ENCODE peak calls at places on chromosomes 11 and 22, in seven cellular contexts. D is neural crest cell, K is AG04449, X is fibroblast of lung, U is HFFc6, I is Calu3, O is lower lobe of right lung. S is an unnamed sample.
A peak's percentile ranks its signal among the peaks of the same experiment; 100 is the strongest.

GRCh38 chr11:104118105-104118762 is 45.7 kb downstream of the PDGFD start:
- DNase-seq in D (no peak), K (no peak), X (no peak), U (no peak), I (no peak), O (no peak), S (no peak)

GRCh38 chr22:46454910-46455269 is 82.5 kb downstream of the CELSR1 start:
- DNase-seq in D (no peak), K (no peak), X (no peak), U (peak; percentile 10), I (no peak), O (no peak), S (no peak)

GRCh38 chr11:47236482-47236881 is 12.1 kb downstream of the ACP2 start:
- DNase-seq in D (no peak), K (no peak), X (peak; percentile 38), U (peak; percentile 26), I (no peak), O (no peak), S (no peak)

GRCh38 chr11:130246719-130247118 is 68.0 kb downstream of the ZBTB44 start:
- DNase-seq in D (no peak), K (peak; percentile 1), X (peak; percentile 51), U (no peak), I (no peak), O (no peak), S (no peak)

GRCh38 chr11:74620537-74620936 is 28.2 kb downstream of the POLD3 start:
- DNase-seq in D (no peak), K (peak; percentile 36), X (no peak), U (no peak), I (no peak), O (no peak), S (no peak)

GRCh38 chr11:117583063-117583801 is 213.8 kb downstream of the DSCAML1 start:
- DNase-seq in D (peak; percentile 38), K (no peak), X (no peak), U (no peak), I (no peak), O (no peak), S (no peak)

GRCh38 chr11:746289-747175 is 732 bp upstream of the TALDO1 start:
- DNase-seq in D (peak; percentile 25), K (no peak), X (no peak), U (no peak), I (no peak), O (no peak), S (no peak)

GRCh38 chr11:69144316-69144715 is 11.4 kb upstream of the SMIM38 start:
- DNase-seq in D (no peak), K (no peak), X (no peak), U (no peak), I (no peak), O (no peak), S (no peak)

GRCh38 chr11:126654886-126655806 is 299.7 kb downstream of the ST3GAL4 start:
- DNase-seq in D (no peak), K (no peak), X (no peak), U (no peak), I (no peak), O (no peak), S (no peak)

GRCh38 chr11:88358040-88358431 is 20.5 kb upstream of the CTSC start:
- DNase-seq in D (no peak), K (no peak), X (no peak), U (no peak), I (no peak), O (no peak), S (no peak)

GRCh38 chr11:33016654-33017053 is 976 bp downstream of the DEPDC7 start:
- DNase-seq in D (no peak), K (no peak), X (no peak), U (peak; percentile 35), I (no peak), O (no peak), S (no peak)

GRCh38 chr11:492416-493226 is 14.4 kb downstream of the RNH1 start:
- DNase-seq in D (no peak), K (no peak), X (no peak), U (no peak), I (no peak), O (no peak), S (no peak)

GRCh38 chr11:61907871-61908729 is 9.3 kb downstream of the RAB3IL1 start:
- DNase-seq in D (no peak), K (no peak), X (no peak), U (no peak), I (no peak), O (no peak), S (no peak)

DNA sequence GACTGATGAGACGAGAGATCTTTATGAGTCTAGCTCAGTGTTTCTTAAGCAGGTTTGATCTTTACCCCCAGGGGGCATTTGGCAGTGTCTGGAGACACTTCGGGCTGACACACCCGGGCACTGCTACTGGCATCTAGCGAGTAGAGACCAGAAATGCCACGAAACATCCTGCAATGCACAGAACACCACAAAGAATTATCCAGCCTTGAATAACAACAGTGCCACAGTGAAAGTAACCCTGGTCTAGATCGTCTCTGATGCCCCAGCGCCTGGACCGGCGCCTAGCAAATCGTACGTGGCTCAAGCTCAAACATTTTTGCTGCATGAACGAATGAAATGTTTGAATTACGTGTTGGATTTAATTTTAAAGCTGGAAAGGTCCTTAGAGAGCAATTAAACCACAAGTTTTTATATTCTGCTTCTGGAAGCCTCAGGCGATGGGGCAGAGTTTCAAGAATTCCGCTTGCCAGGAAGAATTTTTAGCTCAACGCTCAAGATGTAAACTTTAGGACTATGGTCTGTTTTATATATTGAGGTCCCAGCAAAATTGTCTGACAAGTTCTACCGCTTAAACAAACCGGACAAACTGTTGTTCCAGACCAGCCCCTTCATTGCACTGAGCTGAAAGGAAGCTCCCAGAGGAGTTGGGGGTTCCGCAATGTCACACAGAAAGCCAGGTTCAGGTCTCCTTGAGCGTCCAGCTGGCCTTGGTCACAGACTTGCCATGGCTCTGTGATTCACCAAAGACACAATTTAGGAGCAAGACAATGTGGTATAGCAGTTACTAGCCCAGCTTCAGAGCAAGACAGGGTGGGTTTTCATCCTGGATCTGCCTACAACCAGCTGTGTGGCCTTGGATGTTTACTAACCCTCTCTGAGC is 44.2 kb upstream of the SMTN start:
- DNase-seq in D (no peak), K (peak; percentile 52), X (peak; percentile 65), U (peak; percentile 77), I (peak; percentile 30), O (no peak), S (peak; percentile 83)
- TF ChIP-seq CTCF in D (no peak), K (peak; percentile 23), X (no peak), U (peak; percentile 56), I (peak; percentile 20), O (no peak), S (peak; percentile 30)

GRCh38 chr11:116219171-116219635 is 553.6 kb downstream of the BUD13 start:
- DNase-seq in D (no peak), K (no peak), X (no peak), U (no peak), I (no peak), O (no peak), S (no peak)

GRCh38 chr11:116224889-116225200 is 547.9 kb downstream of the BUD13 start:
- DNase-seq in D (no peak), K (no peak), X (no peak), U (no peak), I (no peak), O (no peak), S (no peak)

GRCh38 chr11:116224154-116224888 is 548.5 kb downstream of the BUD13 start:
- DNase-seq in D (peak; percentile 63), K (no peak), X (peak; percentile 41), U (no peak), I (peak; percentile 44), O (no peak), S (no peak)

GRCh38 chr11:116225236-116225635 is 547.6 kb downstream of the BUD13 start:
- DNase-seq in D (no peak), K (no peak), X (no peak), U (no peak), I (no peak), O (no peak), S (no peak)

DNA sequence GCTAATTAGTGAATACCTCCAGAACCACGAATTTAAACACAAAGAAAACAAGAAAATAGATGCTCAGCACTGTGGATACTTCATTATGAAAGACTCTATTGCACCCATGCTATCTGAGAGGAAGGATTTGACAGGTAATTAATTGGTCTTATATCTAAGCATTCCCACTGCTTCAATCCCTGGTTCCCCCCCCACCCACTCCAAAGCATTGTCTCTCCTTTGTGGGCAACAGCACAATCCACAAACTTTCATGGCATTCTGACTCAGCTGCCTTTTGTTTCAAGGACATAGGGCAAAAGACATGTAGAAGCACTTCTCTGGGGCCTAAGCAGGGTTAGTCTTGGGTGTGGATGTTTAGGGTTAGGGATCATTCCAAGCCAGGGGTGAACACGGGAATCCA is 551.4 kb downstream of the BUD13 start:
- DNase-seq in D (no peak), K (no peak), X (no peak), U (no peak), I (no peak), O (no peak), S (no peak)
- TF ChIP-seq CTCF in D (no peak), K (no peak), X (no peak), U (no peak), I (no peak), O (no peak), S (no peak)

DNA sequence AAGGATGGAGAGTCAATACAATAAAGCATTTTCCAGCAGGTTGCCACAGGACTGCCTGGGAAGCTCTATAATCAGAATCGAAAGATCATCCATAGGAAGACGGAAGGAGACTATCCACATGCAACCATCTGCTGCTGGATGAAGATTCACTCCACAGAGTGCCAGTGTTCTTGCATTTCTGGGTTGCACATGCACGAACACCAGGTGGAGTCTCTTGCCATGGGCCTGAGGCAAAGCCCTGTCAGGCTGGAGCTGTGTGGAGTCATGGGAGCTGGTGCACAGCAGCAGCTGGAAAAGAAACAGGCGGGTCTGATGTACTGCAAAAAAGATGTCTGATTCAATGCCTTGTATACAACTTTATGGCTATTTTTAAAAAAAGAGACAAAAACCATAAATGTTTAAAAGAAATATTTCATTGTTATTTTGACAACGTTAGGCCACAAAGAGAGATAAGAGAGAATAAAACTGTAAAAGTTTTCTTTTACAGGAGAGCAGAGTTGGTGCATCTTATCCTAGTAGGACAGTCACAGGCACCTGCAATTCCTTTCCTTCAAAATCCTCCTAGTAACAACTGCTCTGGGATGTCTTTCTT is 12.9 kb upstream of the FAT3 start:
- DNase-seq in D (peak; percentile 26), K (no peak), X (peak; percentile 39), U (peak; percentile 43), I (peak; percentile 37), O (no peak), S (no peak)
- TF ChIP-seq CTCF in D (peak; percentile 56), K (peak; percentile 69), X (peak; percentile 44), U (peak; percentile 68), I (no peak), O (peak; percentile 11), S (peak; percentile 59)

DNA sequence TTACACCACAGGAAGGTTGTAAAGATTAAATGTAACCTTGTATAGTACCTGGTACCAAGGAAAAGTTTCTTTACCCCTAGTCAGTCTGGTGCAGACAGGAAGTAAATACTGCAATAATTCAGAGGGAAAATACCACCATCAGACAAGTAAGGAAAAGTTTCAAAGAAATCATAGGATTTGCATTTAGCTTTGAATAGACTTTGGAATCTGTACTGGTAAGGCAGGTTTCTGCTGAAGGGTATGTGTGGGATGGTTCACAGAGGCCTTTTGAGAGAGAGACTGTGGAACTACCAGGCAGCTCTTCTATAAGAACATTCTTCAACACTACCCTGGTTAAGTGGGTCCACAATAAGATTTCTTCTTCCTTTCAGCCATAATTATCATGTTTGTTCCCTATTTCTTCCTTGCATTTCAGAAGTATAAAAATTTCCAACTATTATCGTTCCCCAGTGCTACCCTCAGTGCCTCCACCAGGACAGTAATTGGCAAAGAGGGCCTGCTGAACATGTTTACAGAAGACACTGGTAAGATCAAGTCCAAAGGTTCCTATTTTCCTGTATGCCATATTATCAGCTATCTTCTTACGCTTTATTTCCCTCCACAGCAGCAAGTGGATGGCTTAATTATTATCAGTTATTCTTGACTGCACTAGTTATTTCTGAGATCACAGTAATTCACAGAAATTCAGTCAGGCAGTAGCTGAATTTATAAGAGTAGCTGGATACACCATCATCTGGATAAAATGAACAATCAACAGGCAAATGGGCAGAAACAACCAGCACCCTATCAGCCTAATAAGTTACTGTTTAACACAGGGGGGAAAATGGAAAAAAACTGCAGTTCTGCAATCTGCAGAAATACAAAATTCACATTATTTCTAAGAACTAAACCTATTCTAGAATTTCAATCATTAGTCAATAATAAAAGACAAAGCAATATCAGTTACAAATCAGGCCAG is 48.5 kb downstream of the PITPNB start:
- DNase-seq in D (no peak), K (no peak), X (no peak), U (no peak), I (peak; percentile 37), O (no peak), S (no peak)
- TF ChIP-seq CTCF in D (no peak), K (no peak), X (no peak), U (no peak), I (no peak), O (no peak), S (no peak)

S was measured in BJ.